ENCODE peak calls at places on chromosomes 3 and 15, in ten cellular contexts. L is cardiac muscle cell, H is small intestine, U is fibroblast of mammary gland, R is sigmoid colon, X is aorta, K is astrocyte, J is adrenal gland, W is dorsolateral prefrontal cortex, A is stomach. T is an unnamed sample.

GRCh38 chr15:85742186-85742751 is 52.5 kb downstream of the KLHL25 start:
- DNase-seq in K (no peak), R (no peak), X (no peak), L (peak), H (no peak), W (no peak), A (no peak), J (no peak), U (peak), T (no peak)

GRCh38 chr3:84683493-84683892 is 275.3 kb upstream of the CADM2 start:
- DNase-seq in K (no peak), H (no peak), J (no peak), X (no peak), R (no peak), W (no peak), A (no peak), L (no peak), U (no peak), T (no peak)

GRCh38 chr15:52782514-52782913 is 7.6 kb downstream of the ONECUT1 start:
- DNase-seq in U (no peak), K (no peak), X (no peak), W (no peak), A (no peak), H (no peak), L (no peak), J (no peak), R (no peak), T (no peak)

GRCh38 chr3:12758025-12758830 is 831 bp downstream of the TMEM40 start:
- DNase-seq in W (no peak), U (peak), X (peak), R (peak), H (no peak), L (peak), J (peak), K (peak), A (peak), T (no peak)

GRCh38 chr3:129521702-129522101 is 6.7 kb upstream of the RHO start:
- DNase-seq in H (no peak), J (no peak), U (no peak), W (no peak), K (no peak), R (no peak), A (no peak), L (no peak), X (no peak), T (no peak)

GRCh38 chr15:76209523-76209922 is 101.7 kb downstream of the ETFA start:
- DNase-seq in X (no peak), L (no peak), K (no peak), H (no peak), U (no peak), A (no peak), W (no peak), J (no peak), R (no peak), T (no peak)

GRCh38 chr3:111073186-111073585 is 1.6 kb downstream of the NECTIN3 start:
- DNase-seq in R (no peak), H (peak), L (peak), A (no peak), K (peak), U (peak), X (no peak), J (no peak), W (no peak), T (no peak)

GRCh38 chr15:63553388-63553791 is 43.8 kb upstream of the FBXL22 start:
- DNase-seq in H (peak), A (peak), U (peak), R (no peak), K (peak), X (no peak), L (peak), J (peak), W (no peak), T (peak)

GRCh38 chr15:43867096-43867495 is 40.3 kb downstream of the WDR76 start:
- DNase-seq in A (peak), J (no peak), K (no peak), H (peak), W (no peak), L (no peak), U (no peak), X (no peak), R (no peak), T (no peak)

GRCh38 chr3:145820175-145820574 is 340.8 kb downstream of the PLOD2 start:
- DNase-seq in X (no peak), W (no peak), L (no peak), K (peak), R (no peak), H (no peak), U (no peak), A (no peak), J (no peak), T (no peak)

GRCh38 chr3:15439476-15439875 is 12.1 kb downstream of the EAF1 start:
- DNase-seq in W (no peak), K (peak), H (no peak), A (no peak), R (no peak), L (peak), U (peak), J (no peak), X (no peak), T (no peak)
- H3K4me3 ChIP-seq in W (no peak), K (no peak), H (no peak), A (no peak), R (no peak), L (no peak), U (no peak), J (no peak), X (no peak), T (no peak)

DNA sequence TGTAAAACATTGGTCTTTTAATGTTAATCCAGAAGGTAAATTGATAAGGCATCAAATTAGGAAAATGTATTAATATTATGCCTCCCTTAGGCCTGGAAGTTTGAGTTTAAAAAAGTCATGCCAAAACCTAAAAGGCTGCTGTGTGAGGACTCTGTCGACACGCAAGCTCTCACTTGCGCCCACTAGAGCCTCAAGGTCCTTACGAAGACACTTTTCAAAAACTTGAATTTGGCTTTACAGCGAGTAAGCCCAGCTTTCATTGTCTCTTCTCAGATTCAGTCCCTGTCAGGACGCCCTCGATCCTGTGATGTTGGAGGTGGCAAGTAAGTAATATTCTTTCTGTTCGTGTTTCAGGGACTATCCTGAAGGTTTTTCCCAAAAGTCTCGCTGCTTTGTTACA is 89.7 kb downstream of the CRTC3 start:
- DNase-seq in L (no peak), J (no peak), W (no peak), K (no peak), U (no peak), R (no peak), H (no peak), X (no peak), A (no peak), T (no peak)
- H3K4me3 ChIP-seq in L (no peak), J (no peak), W (no peak), K (no peak), U (no peak), R (no peak), H (no peak), X (no peak), A (no peak), T (no peak)

GRCh38 chr3:179608931-179609720 is 4.5 kb downstream of the NDUFB5 start:
- DNase-seq in J (no peak), A (no peak), U (no peak), X (no peak), L (no peak), K (no peak), W (no peak), R (no peak), H (peak), T (no peak)
- H3K4me3 ChIP-seq in J (no peak), A (no peak), U (no peak), X (no peak), L (no peak), K (no peak), W (no peak), R (no peak), H (no peak), T (no peak)

GRCh38 chr15:66196565-66196964 is 57.0 kb downstream of the MEGF11 start:
- DNase-seq in H (no peak), J (no peak), W (no peak), K (peak), U (peak), A (no peak), L (no peak), X (no peak), R (no peak), T (no peak)
- H3K4me3 ChIP-seq in H (no peak), J (no peak), W (no peak), K (no peak), U (no peak), A (no peak), L (no peak), X (no peak), R (no peak), T (no peak)

GRCh38 chr3:108086653-108087052 is 4.2 kb downstream of the CD47 start:
- DNase-seq in R (no peak), H (no peak), W (no peak), K (no peak), A (no peak), J (no peak), X (no peak), L (no peak), U (no peak), T (no peak)

GRCh38 chr3:108088697-108089096 is 2.1 kb downstream of the CD47 start:
- DNase-seq in X (no peak), K (peak), L (peak), H (peak), J (no peak), A (no peak), W (no peak), R (no peak), U (peak), T (peak)

GRCh38 chr3:108088146-108088545 is 2.7 kb downstream of the CD47 start:
- DNase-seq in W (no peak), R (no peak), U (no peak), J (no peak), X (no peak), K (no peak), H (no peak), L (no peak), A (no peak), T (no peak)

GRCh38 chr3:108089544-108089943 is 1.3 kb downstream of the CD47 start:
- DNase-seq in U (peak), J (no peak), W (no peak), H (peak), L (peak), X (no peak), A (no peak), R (no peak), K (no peak), T (no peak)

DNA sequence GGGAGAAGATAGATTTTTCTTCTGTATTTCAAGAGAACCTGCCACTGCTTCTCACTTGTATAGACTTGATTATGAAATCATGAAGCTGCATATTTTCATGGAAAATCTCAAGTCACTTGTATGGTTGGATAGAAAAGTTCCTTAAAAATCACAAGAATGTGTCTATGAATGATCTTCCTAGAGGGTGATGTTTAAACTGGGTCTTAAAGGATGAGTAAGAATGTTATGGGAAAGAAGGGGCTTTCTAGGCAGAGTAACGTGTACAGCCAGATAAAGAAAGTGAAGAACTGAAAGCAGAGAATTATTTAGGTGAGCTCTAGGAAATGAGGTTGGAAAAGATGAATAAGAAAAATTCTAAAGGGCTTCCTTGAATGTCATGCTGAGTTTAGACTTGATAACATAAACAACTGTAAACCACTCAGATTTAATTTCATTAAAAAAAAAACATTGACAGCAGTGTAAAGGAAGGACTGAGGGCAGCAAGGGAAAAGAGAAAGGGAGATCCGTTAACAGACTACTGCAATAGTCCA is 4.9 kb downstream of the CD47 start:
- DNase-seq in R (no peak), H (no peak), X (no peak), K (peak), L (peak), A (no peak), J (no peak), W (no peak), U (no peak), T (no peak)
- H3K4me3 ChIP-seq in R (no peak), H (no peak), X (no peak), K (no peak), L (no peak), A (no peak), J (no peak), W (no peak), U (no peak), T (no peak)